ENCODE peak calls at places on chromosomes 6 and 20, in five cellular contexts. C is GDM1, S is SK-N-SH, W is Kasumi-1, I is H9. A is an unnamed sample.
A peak's percentile ranks its signal among the peaks of the same experiment; 100 is the strongest.

GRCh38 chr20:10924628-10925266 is 250.9 kb upstream of the JAG1 start:
- DNase-seq in C (no peak), S (no peak), W (no peak), I (no peak), A (no peak)

GRCh38 chr6:45964300-45964699 is 51.4 kb downstream of the CLIC5 start:
- DNase-seq in C (no peak), S (no peak), W (no peak), I (no peak), A (no peak)

GRCh38 chr20:5691918-5692618 is 58.1 kb upstream of the SHLD1 start:
- DNase-seq in C (no peak), S (no peak), W (no peak), I (no peak), A (no peak)

GRCh38 chr6:33411632-33412005 is 805 bp downstream of the PHF1 start:
- DNase-seq in C (no peak), S (no peak), W (no peak), I (no peak), A (no peak)

GRCh38 chr6:158611600-158612041 is 32.9 kb downstream of the DYNLT1 start:
- DNase-seq in C (no peak), S (no peak), W (no peak), I (peak; percentile 88), A (peak; percentile 88)

GRCh38 chr20:62508641-62509051 is 32.9 kb upstream of the GATA5 start:
- DNase-seq in C (no peak), S (no peak), W (no peak), I (no peak), A (peak; percentile 73)

GRCh38 chr6:130912451-130912850 is 85.2 kb downstream of the SMLR1 start:
- DNase-seq in C (no peak), S (no peak), W (no peak), I (no peak), A (no peak)

GRCh38 chr6:33426590-33427563 is 7.0 kb downstream of the SYNGAP1 start:
- DNase-seq in C (no peak), S (peak; percentile 46), W (no peak), I (peak; percentile 33), A (peak; percentile 71)

GRCh38 chr20:61639200-61639599 is 387.1 kb downstream of the CDH4 start:
- DNase-seq in C (no peak), S (no peak), W (no peak), I (no peak), A (no peak)

GRCh38 chr6:39228111-39228971 is 934 bp downstream of the KCNK5 start:
- DNase-seq in C (no peak), S (peak; percentile 34), W (no peak), I (no peak), A (peak; percentile 64)

GRCh38 chr20:51972031-51972430 is 169.7 kb upstream of the SALL4 start:
- DNase-seq in C (no peak), S (no peak), W (no peak), I (no peak), A (no peak)

GRCh38 chr20:57223648-57224489 is 42.6 kb downstream of the BMP7 start:
- DNase-seq in C (no peak), S (no peak), W (no peak), I (no peak), A (no peak)

GRCh38 chr6:156102129-156102528 is 646.5 kb upstream of the NOX3 start:
- DNase-seq in C (no peak), S (no peak), W (peak; percentile 36), I (peak; percentile 38), A (peak; percentile 18)

GRCh38 chr6:2931970-2932748 is 29.1 kb upstream of the SERPINB9 start:
- DNase-seq in C (peak; percentile 78), S (peak; percentile 86), W (peak; percentile 82), I (peak; percentile 93), A (peak; percentile 89)

GRCh38 chr20:25058051-25058796 is at the start of gene ACSS1:
- DNase-seq in C (peak; percentile 69), S (peak; percentile 63), W (peak; percentile 45), I (peak; percentile 56), A (peak; percentile 84)

GRCh38 chr6:22880686-22881433 is 311.5 kb downstream of the HDGFL1 start:
- DNase-seq in C (no peak), S (peak; percentile 11), W (no peak), I (no peak), A (no peak)

GRCh38 chr20:11195899-11196558 is 522.2 kb upstream of the JAG1 start:
- DNase-seq in C (no peak), S (no peak), W (no peak), I (no peak), A (no peak)

GRCh38 chr20:21137078-21137477 is 11.2 kb downstream of the KIZ start:
- DNase-seq in C (no peak), S (no peak), W (no peak), I (no peak), A (no peak)

GRCh38 chr20:26163890-26164289 is 467.2 kb upstream of the ZNF337 start:
- DNase-seq in C (no peak), S (no peak), W (no peak), I (no peak), A (no peak)

GRCh38 chr6:170293881-170294755 is 3.2 kb upstream of the DLL1 start:
- DNase-seq in C (no peak), S (peak; percentile 36), W (no peak), I (no peak), A (peak; percentile 54)

GRCh38 chr6:81814365-81815109 is 62.1 kb upstream of the TENT5A start:
- DNase-seq in C (no peak), S (no peak), W (no peak), I (no peak), A (no peak)

GRCh38 chr6:112951829-112952228 is 604.7 kb downstream of the RFPL4B start:
- DNase-seq in C (no peak), S (no peak), W (no peak), I (no peak), A (no peak)

GRCh38 chr6:1580109-1580508 is 29.6 kb upstream of the FOXC1 start:
- DNase-seq in C (no peak), S (no peak), W (no peak), I (no peak), A (no peak)

GRCh38 chr6:158863646-158864045 is 44.5 kb upstream of the EZR start:
- DNase-seq in C (no peak), S (no peak), W (no peak), I (no peak), A (no peak)

GRCh38 chr6:125834347-125834746 is 43.6 kb downstream of the NCOA7 start:
- DNase-seq in C (no peak), S (no peak), W (no peak), I (no peak), A (no peak)

GRCh38 chr6:132511836-132512230 is 1.1 kb downstream of the STX7 start:
- DNase-seq in C (no peak), S (no peak), W (no peak), I (no peak), A (no peak)

GRCh38 chr6:64334646-64335045 is 699.0 kb downstream of the PHF3 start:
- DNase-seq in C (no peak), S (no peak), W (no peak), I (no peak), A (no peak)

GRCh38 chr6:113813207-113813606 is 43.9 kb upstream of the MARCKS start:
- DNase-seq in C (no peak), S (no peak), W (no peak), I (no peak), A (no peak)

GRCh38 chr20:3235661-3236324 is 3.2 kb downstream of the SLC4A11 start:
- DNase-seq in C (no peak), S (no peak), W (no peak), I (no peak), A (no peak)

GRCh38 chr6:53765270-53765669 is 29.5 kb upstream of the LRRC1 start:
- DNase-seq in C (no peak), S (no peak), W (no peak), I (no peak), A (no peak)

GRCh38 chr6:108120311-108120710 is 45.5 kb upstream of the NR2E1 start:
- DNase-seq in C (no peak), S (no peak), W (no peak), I (peak; percentile 41), A (no peak)

GRCh38 chr20:52190437-52191131 is 995 bp downstream of the ZFP64 start:
- DNase-seq in C (no peak), S (peak; percentile 68), W (peak; percentile 21), I (peak; percentile 41), A (peak; percentile 57)

GRCh38 chr6:128569737-128570438 is 49.5 kb upstream of the PTPRK start:
- DNase-seq in C (no peak), S (no peak), W (no peak), I (no peak), A (peak; percentile 16)

GRCh38 chr6:56902551-56903464 is 52.1 kb upstream of the BEND6 start:
- DNase-seq in C (peak; percentile 10), S (peak; percentile 51), W (peak; percentile 85), I (no peak), A (peak; percentile 20)

GRCh38 chr6:112691289-112691688 is 344.2 kb downstream of the RFPL4B start:
- DNase-seq in C (no peak), S (peak; percentile 12), W (no peak), I (no peak), A (no peak)

GRCh38 chr20:36446557-36446956 is 94.8 kb upstream of the MYL9 start:
- DNase-seq in C (no peak), S (no peak), W (no peak), I (no peak), A (no peak)

GRCh38 chr6:105485456-105485855 is 82.6 kb upstream of the PREP start:
- DNase-seq in C (no peak), S (no peak), W (no peak), I (no peak), A (no peak)

GRCh38 chr20:47765715-47766594 is 19.3 kb downstream of the SULF2 start:
- DNase-seq in C (no peak), S (no peak), W (no peak), I (peak; percentile 46), A (peak; percentile 78)

A was measured in H7.